ENCODE peak calls at places on chromosomes 11 and 22, in five cellular contexts. One of them, this sample, is unnamed.

GRCh38 chr11:34926831-34927132 is 10.4 kb downstream of the PDHX start:
- DNase-seq in progenitor cell of endocrine pancreas: no peak
- DNase-seq in mammary epithelial cell: peak
- DNase-seq in caudate nucleus: no peak
- DNase-seq in cardiac fibroblast: no peak
- DNase-seq in this sample: no peak

GRCh38 chr11:59901306-59901705 is 22.7 kb downstream of the OOSP3 start:
- DNase-seq in progenitor cell of endocrine pancreas: no peak
- DNase-seq in mammary epithelial cell: peak
- DNase-seq in caudate nucleus: no peak
- DNase-seq in cardiac fibroblast: peak
- DNase-seq in this sample: no peak

GRCh38 chr11:112343368-112344039 is 82.8 kb upstream of the PLET1 start:
- DNase-seq in progenitor cell of endocrine pancreas: no peak
- DNase-seq in mammary epithelial cell: no peak
- DNase-seq in caudate nucleus: peak
- DNase-seq in cardiac fibroblast: peak
- DNase-seq in this sample: no peak

GRCh38 chr11:15657264-15657663 is 542.5 kb downstream of the INSC start:
- DNase-seq in progenitor cell of endocrine pancreas: no peak
- DNase-seq in mammary epithelial cell: no peak
- DNase-seq in caudate nucleus: no peak
- DNase-seq in cardiac fibroblast: no peak
- DNase-seq in this sample: no peak

GRCh38 chr22:33036881-33037280 is 21.3 kb downstream of the SYN3 start:
- DNase-seq in progenitor cell of endocrine pancreas: no peak
- DNase-seq in mammary epithelial cell: no peak
- DNase-seq in caudate nucleus: no peak
- DNase-seq in cardiac fibroblast: no peak
- DNase-seq in this sample: no peak

GRCh38 chr11:68903288-68903630 is 373 bp downstream of the MRPL21 start:
- DNase-seq in progenitor cell of endocrine pancreas: no peak
- DNase-seq in mammary epithelial cell: no peak
- DNase-seq in caudate nucleus: no peak
- DNase-seq in cardiac fibroblast: peak
- DNase-seq in this sample: no peak

GRCh38 chr11:830295-831131 is 2.2 kb upstream of the CD151 start:
- DNase-seq in progenitor cell of endocrine pancreas: peak
- DNase-seq in mammary epithelial cell: peak
- DNase-seq in caudate nucleus: peak
- DNase-seq in cardiac fibroblast: peak
- DNase-seq in this sample: peak

GRCh38 chr11:60265373-60266214 is 14.9 kb upstream of the MS4A4A start:
- DNase-seq in progenitor cell of endocrine pancreas: peak
- DNase-seq in mammary epithelial cell: peak
- DNase-seq in caudate nucleus: no peak
- DNase-seq in cardiac fibroblast: peak
- DNase-seq in this sample: peak

GRCh38 chr11:94974178-94974577 is 669 bp downstream of the KDM4D start:
- DNase-seq in progenitor cell of endocrine pancreas: no peak
- DNase-seq in mammary epithelial cell: no peak
- DNase-seq in caudate nucleus: no peak
- DNase-seq in cardiac fibroblast: no peak
- DNase-seq in this sample: no peak

GRCh38 chr11:63668396-63668795 is 2.8 kb downstream of the ATL3 start:
- DNase-seq in progenitor cell of endocrine pancreas: no peak
- DNase-seq in mammary epithelial cell: no peak
- DNase-seq in caudate nucleus: no peak
- DNase-seq in cardiac fibroblast: no peak
- DNase-seq in this sample: no peak

GRCh38 chr11:72607496-72607895 is 66.7 kb downstream of the PDE2A start:
- DNase-seq in progenitor cell of endocrine pancreas: no peak
- DNase-seq in mammary epithelial cell: no peak
- DNase-seq in caudate nucleus: no peak
- DNase-seq in cardiac fibroblast: no peak
- DNase-seq in this sample: no peak

GRCh38 chr11:67364783-67365525 is 8.4 kb downstream of the CLCF1 start:
- DNase-seq in progenitor cell of endocrine pancreas: no peak
- DNase-seq in mammary epithelial cell: no peak
- DNase-seq in caudate nucleus: no peak
- DNase-seq in cardiac fibroblast: no peak
- DNase-seq in this sample: no peak

GRCh38 chr11:8361664-8362210 is 98.1 kb upstream of the LMO1 start:
- DNase-seq in progenitor cell of endocrine pancreas: no peak
- DNase-seq in mammary epithelial cell: no peak
- DNase-seq in caudate nucleus: no peak
- DNase-seq in cardiac fibroblast: no peak
- DNase-seq in this sample: no peak

GRCh38 chr11:13745165-13745564 is 76.7 kb downstream of the FAR1 start:
- DNase-seq in progenitor cell of endocrine pancreas: no peak
- DNase-seq in mammary epithelial cell: no peak
- DNase-seq in caudate nucleus: no peak
- DNase-seq in cardiac fibroblast: peak
- DNase-seq in this sample: no peak

GRCh38 chr22:49724893-49725489 is 102.7 kb downstream of the BRD1 start:
- DNase-seq in progenitor cell of endocrine pancreas: peak
- DNase-seq in mammary epithelial cell: peak
- DNase-seq in caudate nucleus: peak
- DNase-seq in cardiac fibroblast: peak
- DNase-seq in this sample: peak

GRCh38 chr22:46586123-46586519 is 34.1 kb upstream of the GRAMD4 start:
- DNase-seq in progenitor cell of endocrine pancreas: no peak
- DNase-seq in mammary epithelial cell: no peak
- DNase-seq in caudate nucleus: no peak
- DNase-seq in cardiac fibroblast: no peak
- DNase-seq in this sample: no peak

GRCh38 chr22:26550498-26551033 is 38.3 kb upstream of the TFIP11 start:
- DNase-seq in progenitor cell of endocrine pancreas: no peak
- DNase-seq in mammary epithelial cell: no peak
- DNase-seq in caudate nucleus: no peak
- DNase-seq in cardiac fibroblast: peak
- DNase-seq in this sample: no peak

GRCh38 chr11:60059052-60059451 is 2.6 kb downstream of the MS4A3 start:
- DNase-seq in progenitor cell of endocrine pancreas: no peak
- DNase-seq in mammary epithelial cell: peak
- DNase-seq in caudate nucleus: no peak
- DNase-seq in cardiac fibroblast: no peak
- DNase-seq in this sample: no peak

GRCh38 chr11:46999217-46999616 is 62.7 kb downstream of the CSTPP1 start:
- DNase-seq in progenitor cell of endocrine pancreas: no peak
- DNase-seq in mammary epithelial cell: no peak
- DNase-seq in caudate nucleus: no peak
- DNase-seq in cardiac fibroblast: no peak
- DNase-seq in this sample: no peak